ENCODE peak calls at places on chromosomes 16 and 17, in ten cellular contexts. M is H1, Q is transverse colon, N is HCT116, J is esophagus muscularis mucosa, C is breast epithelium, U is suprapubic skin, T is GM23338, L is upper lobe of left lung, F is stomach. P is an unnamed sample.

GRCh38 chr16:14172200-14172805 is 101.2 kb downstream of the MRTFB start:
- DNase-seq in C (no peak), T (no peak), U (no peak), M (no peak), Q (no peak), N (no peak), J (no peak), F (no peak), L (no peak), P (no peak)

GRCh38 chr17:83080641-83081560 is 1.5 kb downstream of the METRNL start:
- DNase-seq in U (no peak), J (no peak), C (no peak), M (no peak), F (peak; percentile 45), N (no peak), T (peak; percentile 38), L (no peak), Q (peak; percentile 52), P (no peak)

GRCh38 chr16:73951541-73951940 is 345.1 kb upstream of the PSMD7 start:
- DNase-seq in L (no peak), J (no peak), N (no peak), Q (peak; percentile 11), T (no peak), U (no peak), M (no peak), F (no peak), C (no peak), P (peak; percentile 85)

GRCh38 chr17:78124081-78124835 is 4.3 kb downstream of the TMC6 start:
- DNase-seq in Q (peak; percentile 57), J (no peak), T (no peak), L (peak; percentile 40), M (no peak), C (no peak), F (no peak), N (no peak), U (no peak), P (no peak)

GRCh38 chr16:48231675-48232214 is 12.4 kb upstream of the LONP2 start:
- DNase-seq in J (no peak), Q (peak; percentile 30), N (peak; percentile 35), M (peak; percentile 61), U (no peak), T (peak; percentile 78), C (no peak), F (peak; percentile 44), L (no peak), P (no peak)

GRCh38 chr17:18281815-18282214 is 21.4 kb downstream of the MIEF2 start:
- DNase-seq in J (no peak), T (no peak), U (no peak), Q (no peak), C (no peak), N (no peak), M (no peak), L (no peak), F (no peak), P (no peak)

GRCh38 chr17:76897023-76897422 is 28.8 kb downstream of the MGAT5B start:
- DNase-seq in Q (no peak), T (no peak), M (no peak), L (no peak), N (no peak), J (no peak), F (no peak), U (no peak), C (no peak), P (no peak)

GRCh38 chr17:18916816-18917496 is 35.0 kb upstream of the SLC5A10 start:
- DNase-seq in L (no peak), U (no peak), N (no peak), M (no peak), J (no peak), T (no peak), C (no peak), Q (no peak), F (no peak), P (no peak)

GRCh38 chr16:79639576-79640311 is 39.2 kb upstream of the MAF start:
- DNase-seq in F (peak; percentile 40), T (no peak), Q (no peak), N (no peak), M (no peak), J (no peak), U (no peak), L (no peak), C (no peak), P (no peak)

GRCh38 chr17:40606548-40607353 is 40.9 kb downstream of the SMARCE1 start:
- DNase-seq in F (no peak), U (no peak), T (no peak), L (peak; percentile 47), J (peak; percentile 72), C (no peak), Q (no peak), N (no peak), M (no peak), P (no peak)

GRCh38 chr16:11257131-11257938 is 1.3 kb upstream of the SOCS1 start:
- DNase-seq in M (peak; percentile 81), T (peak; percentile 93), U (peak; percentile 86), C (peak; percentile 75), F (peak; percentile 74), J (no peak), N (peak; percentile 69), L (peak; percentile 90), Q (peak; percentile 86), P (peak; percentile 91)

GRCh38 chr17:74435775-74436359 is 4.0 kb downstream of the GPRC5C start:
- DNase-seq in T (no peak), Q (no peak), U (no peak), N (no peak), F (no peak), C (no peak), J (no peak), L (no peak), M (no peak), P (no peak)

GRCh38 chr17:72407336-72408121 is 286.7 kb downstream of the SOX9 start:
- DNase-seq in C (peak; percentile 84), J (no peak), L (peak; percentile 37), F (peak; percentile 81), M (no peak), T (peak; percentile 59), Q (peak; percentile 77), U (no peak), N (peak; percentile 87), P (peak; percentile 80)

GRCh38 chr17:70552982-70553334 is 383.6 kb downstream of the KCNJ2 start:
- DNase-seq in T (no peak), L (no peak), M (no peak), Q (no peak), U (no peak), C (no peak), N (no peak), J (no peak), F (no peak), P (no peak)

GRCh38 chr17:49616086-49616485 is 40.4 kb downstream of the NXPH3 start:
- DNase-seq in U (no peak), J (no peak), M (no peak), N (no peak), L (no peak), T (peak; percentile 41), Q (no peak), F (no peak), C (no peak), P (no peak)

GRCh38 chr17:55500103-55500502 is 11.1 kb downstream of the SMIM36 start:
- DNase-seq in J (no peak), T (no peak), F (no peak), M (no peak), L (no peak), Q (no peak), C (no peak), N (no peak), U (no peak), P (no peak)

GRCh38 chr17:47278561-47278960 is 24.9 kb downstream of the ITGB3 start:
- DNase-seq in T (no peak), Q (no peak), J (no peak), N (no peak), C (no peak), L (no peak), F (no peak), U (no peak), M (no peak), P (no peak)
- H3K27ac ChIP-seq in T (no peak overlapping the region), Q (peak overlapping the region; percentile 87), J (peak overlapping the region; percentile 89), N (no peak overlapping the region), C (peak overlapping the region; percentile 82), L (peak overlapping the region; percentile 52), F (peak overlapping the region; percentile 36), U (peak overlapping the region; percentile 70), M (no peak overlapping the region), P (peak overlapping the region; percentile 89)

GRCh38 chr16:2769675-2770056 is 7.4 kb downstream of the ELOB start:
- DNase-seq in N (no peak), F (peak; percentile 75), L (peak; percentile 73), Q (peak; percentile 89), U (peak; percentile 88), T (no peak), J (no peak), C (no peak), M (no peak), P (no peak)
- TF ChIP-seq POLR2AphosphoS5 in N (no peak), F (peak; percentile 66), L (no peak), Q (peak; percentile 65), U (no peak), T (no peak), J (no peak), C (no peak), M (no peak), P (no peak)

DNA sequence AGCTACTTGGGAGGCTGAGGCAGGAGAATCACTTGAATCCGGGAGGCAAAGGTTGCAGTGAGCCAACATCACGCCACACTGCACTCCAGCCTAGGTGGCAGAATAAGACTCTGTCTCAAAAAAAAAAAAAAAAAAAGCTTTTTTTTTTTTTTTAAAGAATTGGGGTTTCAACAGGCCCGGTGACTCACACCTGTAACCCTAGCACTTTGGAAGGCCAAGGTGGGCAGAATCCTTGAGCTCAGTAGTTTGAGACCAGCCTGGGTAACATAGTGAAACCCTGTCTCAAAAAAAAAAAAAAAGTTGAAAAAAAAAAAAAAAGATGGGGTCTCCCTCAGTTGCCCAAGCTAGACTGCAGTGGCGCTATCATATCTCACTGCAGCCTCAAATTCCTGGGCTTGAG is 6.6 kb upstream of the HEXIM2 start:
- DNase-seq in L (no peak), Q (no peak), F (no peak), U (no peak), J (no peak), C (no peak), T (no peak), N (no peak), M (no peak), P (no peak)
- H3K27ac ChIP-seq in L (peak overlapping the region; percentile 7), Q (peak overlapping the region; percentile 10), F (no peak overlapping the region), U (peak overlapping the region; percentile 48), J (peak overlapping the region; percentile 24), C (peak overlapping the region; percentile 45), T (no peak overlapping the region), N (no peak overlapping the region), M (no peak overlapping the region), P (peak overlapping the region; percentile 30)

DNA sequence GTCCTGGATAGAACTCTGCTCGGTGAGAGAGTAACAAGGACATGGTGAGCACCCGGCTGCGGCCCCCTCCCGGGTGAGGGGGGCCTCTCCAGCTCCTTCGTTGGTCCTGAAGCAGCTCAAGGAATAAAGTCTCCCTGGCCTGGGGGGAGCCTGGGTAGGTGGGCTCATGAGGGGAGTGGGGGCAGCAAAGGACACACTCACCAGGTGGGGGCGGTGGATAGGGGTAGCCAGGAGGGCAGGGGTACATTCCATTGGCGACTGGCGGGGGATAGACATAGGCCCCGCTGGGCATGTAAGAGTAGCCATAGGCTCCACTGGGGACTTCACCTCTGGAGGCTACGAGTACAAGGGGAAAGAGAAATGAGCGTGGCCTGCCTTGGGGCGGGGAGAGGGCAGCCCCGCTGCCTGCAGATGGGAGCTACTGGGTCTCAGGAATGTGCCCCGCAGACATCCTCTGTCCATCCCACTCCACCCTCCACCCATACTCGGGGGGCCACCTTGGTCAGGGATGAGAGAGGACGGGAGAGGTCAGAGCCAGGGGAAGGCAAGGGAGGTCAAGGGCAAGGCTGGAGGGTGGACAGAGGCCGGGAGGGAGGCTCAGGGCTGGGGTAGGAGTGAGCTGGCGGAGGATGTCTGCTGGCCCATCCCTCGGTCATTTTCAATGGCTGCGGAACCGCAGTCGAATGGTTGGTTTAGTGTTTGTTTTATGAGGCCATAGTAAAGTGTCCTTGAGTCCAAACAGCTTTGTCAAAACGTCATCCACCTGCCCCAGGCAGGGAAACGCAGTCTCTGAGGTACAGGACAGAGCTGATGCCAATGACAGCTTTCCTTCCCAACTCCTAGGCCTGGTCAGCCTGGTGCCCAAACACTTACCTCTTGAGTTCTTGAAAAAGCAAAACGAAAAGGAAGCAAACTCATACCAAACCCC is 3.7 kb upstream of the UNC13D start:
- DNase-seq in L (no peak), U (no peak), T (no peak), N (no peak), F (no peak), C (no peak), M (no peak), J (no peak), Q (no peak), P (peak; percentile 60)
- TF ChIP-seq POLR2AphosphoS5 in L (no peak), U (no peak), T (no peak), N (no peak), F (no peak), C (no peak), M (no peak), J (no peak), Q (no peak), P (no peak)